ENCODE peak calls at places on chromosomes 11 and 22, in eight cellular contexts. V is GM04503; J is mammary epithelial cell; K is stimulated activated CD4-positive, alpha-beta T cell treated with anti-CD3 and anti-CD28 coated beads, Interleukin-12 subunit alpha, Interleukin-12 subunit beta, amount 100 ng/mL, for 4 hours; A is naive thymus-derived CD8-positive, alpha-beta T cell; I is HFFc6; M is anterior cingulate cortex; Q is stimulated activated CD8-positive, alpha-beta memory T cell treated with anti-CD3 and anti-CD28 coated beads, Interleukin-4, amount 100 ng/mL, for 4 hours. Z is an unnamed sample.

GRCh38 chr22:48941903-48942625 is 885.6 kb downstream of the BRD1 start:
- DNase-seq in I (no peak), M (no peak), J (no peak), V (no peak), A (no peak), K (no peak), Q (no peak), Z (no peak)

GRCh38 chr11:6303657-6304056 is 16.6 kb downstream of the CAVIN3 start:
- DNase-seq in M (no peak), A (no peak), V (no peak), Q (no peak), K (no peak), I (no peak), J (no peak), Z (no peak)

GRCh38 chr11:1458340-1459218 is 28.0 kb downstream of the MOB2 start:
- DNase-seq in V (no peak), M (no peak), A (no peak), I (no peak), Q (no peak), J (no peak), K (no peak), Z (no peak)

GRCh38 chr11:61334434-61335354 is 1.7 kb downstream of the TKFC start:
- DNase-seq in I (peak; percentile 40), V (no peak), A (no peak), M (no peak), Q (no peak), K (no peak), J (peak; percentile 45), Z (no peak)

GRCh38 chr11:27468643-27469332 is 3.8 kb downstream of the LGR4 start:
- DNase-seq in I (peak; percentile 87), Q (no peak), V (peak; percentile 34), J (peak; percentile 88), M (no peak), K (no peak), A (no peak), Z (no peak)

GRCh38 chr22:21921184-21921721 is 31.4 kb downstream of the PPM1F start:
- DNase-seq in Q (no peak), I (no peak), M (no peak), V (no peak), J (no peak), A (no peak), K (no peak), Z (no peak)

GRCh38 chr22:45516923-45517675 is 14.4 kb downstream of the FBLN1 start:
- DNase-seq in I (peak; percentile 57), K (no peak), Q (no peak), A (no peak), M (no peak), V (no peak), J (peak; percentile 86), Z (no peak)

GRCh38 chr11:61349916-61350315 is 11.8 kb downstream of the CYB561A3 start:
- DNase-seq in K (no peak), M (no peak), I (no peak), V (no peak), A (no peak), J (no peak), Q (no peak), Z (no peak)

GRCh38 chr22:32407332-32407731 is 4.7 kb downstream of the RTCB start:
- DNase-seq in M (no peak), A (no peak), V (no peak), J (no peak), Q (no peak), I (no peak), K (no peak), Z (no peak)

GRCh38 chr11:58564226-58564625 is 11.4 kb downstream of the LPXN start:
- DNase-seq in K (no peak), I (no peak), J (no peak), M (no peak), V (no peak), A (no peak), Q (no peak), Z (no peak)

GRCh38 chr11:77422690-77423089 is 51.2 kb downstream of the PAK1 start:
- DNase-seq in I (no peak), J (no peak), M (no peak), A (no peak), K (no peak), V (no peak), Q (no peak), Z (no peak)

GRCh38 chr22:22811016-22812009 is 76.3 kb upstream of the IGLL5 start:
- DNase-seq in Q (no peak), V (no peak), J (no peak), A (no peak), M (no peak), K (no peak), I (no peak), Z (no peak)

GRCh38 chr11:44065851-44066731 is at the start of gene ACCS:
- DNase-seq in K (peak; percentile 77), I (peak; percentile 80), M (peak; percentile 89), V (peak; percentile 57), A (peak; percentile 88), J (peak; percentile 71), Q (peak; percentile 72), Z (peak; percentile 93)

GRCh38 chr22:43901976-43902643 is 10.3 kb upstream of the PNPLA5 start:
- DNase-seq in I (peak; percentile 94), V (peak; percentile 75), A (no peak), K (no peak), Q (no peak), J (no peak), M (no peak), Z (no peak)

GRCh38 chr11:126585388-126586302 is 230.2 kb downstream of the ST3GAL4 start:
- DNase-seq in I (peak; percentile 95), A (no peak), Q (no peak), J (peak; percentile 93), V (peak; percentile 85), K (no peak), M (peak; percentile 25), Z (no peak)

GRCh38 chr11:67006029-67006884 is 16.7 kb upstream of the SYT12 start:
- DNase-seq in M (peak; percentile 26), I (no peak), A (no peak), J (no peak), Q (no peak), V (no peak), K (no peak), Z (no peak)

GRCh38 chr11:47233989-47234668 is 14.5 kb downstream of the ACP2 start:
- DNase-seq in A (peak; percentile 24), Q (no peak), I (peak; percentile 90), K (no peak), M (peak; percentile 3), J (peak; percentile 52), V (peak; percentile 61), Z (no peak)

GRCh38 chr11:129234978-129235377 is 42.9 kb upstream of the ARHGAP32 start:
- DNase-seq in J (no peak), V (no peak), K (no peak), I (no peak), Q (no peak), M (no peak), A (no peak), Z (no peak)

GRCh38 chr22:37088108-37088605 is 21.4 kb downstream of the TMPRSS6 start:
- DNase-seq in K (no peak), M (no peak), V (no peak), Q (no peak), A (no peak), I (peak; percentile 15), J (peak; percentile 72), Z (no peak)

GRCh38 chr11:62148271-62148980 is 24.6 kb downstream of the INCENP start:
- DNase-seq in I (no peak), J (no peak), V (no peak), Q (no peak), M (no peak), K (no peak), A (no peak), Z (no peak)

GRCh38 chr11:43278302-43278956 is 33.4 kb upstream of the API5 start:
- DNase-seq in Q (no peak), V (no peak), M (peak; percentile 2), I (no peak), K (no peak), A (no peak), J (peak; percentile 16), Z (no peak)

GRCh38 chr22:50292643-50293440 is 14.6 kb downstream of the PLXNB2 start:
- DNase-seq in V (no peak), I (no peak), K (no peak), Q (no peak), J (no peak), M (no peak), A (no peak), Z (no peak)

GRCh38 chr11:35238882-35239281 is 99.9 kb downstream of the CD44 start:
- DNase-seq in A (no peak), J (no peak), K (no peak), I (no peak), Q (no peak), V (no peak), M (no peak), Z (no peak)

GRCh38 chr22:38086001-38086845 is 2.2 kb upstream of the SLC16A8 start:
- DNase-seq in J (no peak), A (no peak), M (no peak), I (no peak), K (no peak), Q (no peak), V (no peak), Z (no peak)

GRCh38 chr22:19037282-19038163 is 84.7 kb downstream of the DGCR2 start:
- DNase-seq in M (no peak), Q (no peak), I (no peak), V (no peak), A (no peak), K (no peak), J (no peak), Z (no peak)

GRCh38 chr11:59668188-59668949 is 468 bp downstream of the PATL1 start:
- DNase-seq in Q (peak; percentile 57), M (no peak), K (peak; percentile 68), A (peak; percentile 69), V (no peak), I (peak; percentile 18), J (peak; percentile 71), Z (peak; percentile 42)

Z was measured in stimulated activated naive B cell treated with anti-CD40 and anti-IgM and Interleukin-4, amounts not matched to agents 10 μg/mL and 1 μg/mL and 100 μg/mL, for 72 hours.